ENCODE peak calls at places on chromosomes 16 and 17, in six cellular contexts. J, O, L, Q, F and Z are unnamed samples.

GRCh38 chr17:17728550-17729251 is 47.4 kb downstream of the RAI1 start:
- DNase-seq in J (no peak), O (no peak), L (peak; percentile 82), Q (no peak), F (no peak), Z (no peak)

GRCh38 chr17:34300652-34301390 is 15.3 kb downstream of the CCL11 start:
- DNase-seq in J (no peak), O (peak; percentile 20), L (no peak), Q (no peak), F (no peak), Z (no peak)

GRCh38 chr17:9148908-9149536 is 127.7 kb downstream of the NTN1 start:
- DNase-seq in J (no peak), O (no peak), L (no peak), Q (no peak), F (no peak), Z (no peak)

GRCh38 chr17:19877546-19877945 is 9.8 kb upstream of the ULK2 start:
- DNase-seq in J (no peak), O (no peak), L (no peak), Q (no peak), F (no peak), Z (no peak)

GRCh38 chr17:33686171-33686570 is 393.1 kb upstream of the ASIC2 start:
- DNase-seq in J (no peak), O (no peak), L (no peak), Q (no peak), F (peak; percentile 9), Z (no peak)

GRCh38 chr17:6421700-6422604 is 13.0 kb downstream of the AIPL1 start:
- DNase-seq in J (peak; percentile 62), O (peak; percentile 63), L (peak; percentile 83), Q (peak; percentile 75), F (peak; percentile 73), Z (peak; percentile 50)

GRCh38 chr17:80849119-80849518 is 142.5 kb upstream of the CHMP6 start:
- DNase-seq in J (no peak), O (no peak), L (peak; percentile 2), Q (no peak), F (no peak), Z (no peak)

GRCh38 chr16:84091460-84091859 is 25.3 kb downstream of the MBTPS1 start:
- DNase-seq in J (no peak), O (no peak), L (no peak), Q (no peak), F (peak; percentile 32), Z (no peak)

GRCh38 chr16:53766304-53767016 is 62.5 kb downstream of the FTO start:
- DNase-seq in J (no peak), O (peak; percentile 68), L (peak; percentile 79), Q (no peak), F (no peak), Z (no peak)
- H3K27ac ChIP-seq in J (no peak overlapping the region), O (peak overlapping the region; percentile 50), L (no peak overlapping the region), Q (no peak overlapping the region), F (no peak overlapping the region), Z (no peak overlapping the region)

GRCh38 chr17:2259769-2260536 is 43.6 kb downstream of the SMG6 start:
- DNase-seq in J (peak; percentile 68), O (no peak), L (no peak), Q (no peak), F (no peak), Z (no peak)
- H3K4me3 ChIP-seq in J (no peak overlapping the region), O (no peak overlapping the region), L (no peak overlapping the region), Q (no peak overlapping the region), F (no peak overlapping the region), Z (no peak overlapping the region)

GRCh38 chr16:2475413-2476344 is 752 bp downstream of the TBC1D24 start:
- DNase-seq in J (peak; percentile 37), O (no peak), L (no peak), Q (no peak), F (peak; percentile 62), Z (no peak)
- H3K27ac ChIP-seq in J (no peak overlapping the region), O (no peak overlapping the region), L (no peak overlapping the region), Q (peak overlapping the region; percentile 37), F (no peak overlapping the region), Z (peak overlapping the region; percentile 34)

DNA sequence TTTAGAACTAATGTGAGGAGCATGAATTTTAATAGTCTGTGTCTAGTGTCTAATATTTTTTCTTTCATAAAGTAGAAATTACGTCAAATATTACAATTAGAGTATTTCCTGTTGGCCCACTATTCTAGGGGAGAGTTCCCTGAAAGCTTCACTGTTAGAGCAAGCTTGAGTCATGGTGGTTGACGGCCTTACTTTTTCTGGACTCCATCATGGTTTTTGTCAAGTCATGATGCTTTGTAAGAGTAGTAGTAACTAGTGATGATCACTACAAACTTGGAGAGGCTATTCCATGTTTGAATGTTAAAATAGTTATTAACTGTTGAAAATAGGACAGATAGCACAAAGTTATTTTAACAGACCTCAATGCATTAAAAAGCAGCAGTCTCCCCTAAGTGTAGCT is 1.7 kb downstream of the PSMD11 start:
- DNase-seq in J (no peak), O (peak; percentile 28), L (no peak), Q (no peak), F (peak; percentile 11), Z (no peak)
- H3K4me3 ChIP-seq in J (no peak overlapping the region), O (peak overlapping the region; percentile 75), L (no peak overlapping the region), Q (peak overlapping the region; percentile 87), F (peak overlapping the region; percentile 99), Z (peak overlapping the region; percentile 99)

DNA sequence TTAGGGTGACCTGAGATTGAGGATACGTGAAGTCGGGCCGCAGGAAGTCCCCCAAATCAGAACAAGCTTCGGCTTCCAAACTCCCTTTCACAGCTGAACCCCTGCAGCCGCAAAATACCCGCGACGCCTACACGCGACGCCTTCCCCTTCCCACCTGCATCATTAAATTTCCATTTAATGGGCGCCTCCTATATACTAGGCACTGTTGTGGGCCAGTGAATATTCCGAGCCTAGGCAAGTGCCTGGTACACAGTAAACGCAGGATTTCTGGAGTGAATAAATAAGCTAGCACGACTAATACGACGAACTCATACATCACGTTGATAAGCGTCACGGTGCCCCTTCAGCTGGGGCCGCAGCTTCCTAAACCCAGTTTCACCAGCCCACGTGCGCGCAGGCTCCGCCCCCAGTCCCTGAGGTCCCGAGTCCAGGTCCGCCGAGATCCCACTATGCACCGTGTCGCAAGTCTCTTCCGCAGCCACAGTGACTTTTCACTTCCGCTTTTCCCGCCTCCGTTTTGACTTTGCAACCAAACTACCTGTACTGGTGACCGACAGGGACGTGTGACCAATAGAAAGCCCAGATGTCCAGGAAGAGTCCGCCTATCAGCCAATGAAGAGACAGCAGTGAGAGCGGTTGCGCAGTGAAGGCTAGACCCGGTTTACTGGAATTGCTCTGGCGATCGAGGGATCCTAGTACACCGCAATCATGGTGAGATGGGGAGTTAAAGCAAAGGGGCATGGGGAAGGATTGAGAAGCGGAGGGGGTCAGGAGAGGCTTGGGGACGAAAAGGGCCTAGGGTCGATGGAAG is at the start of gene PSMB3:
- DNase-seq in J (peak; percentile 99), O (peak; percentile 99), L (peak; percentile 99), Q (peak; percentile 94), F (peak; percentile 100), Z (peak; percentile 96)
- H3K27ac ChIP-seq in J (peak within 1 kb of the TSS; percentile 85), O (peak within 1 kb of the TSS; percentile 77), L (peak within 1 kb of the TSS; percentile 90), Q (peak within 1 kb of the TSS; percentile 99), F (peak within 1 kb of the TSS; percentile 76), Z (peak within 1 kb of the TSS; percentile 84)

GRCh38 chr16:85755929-85756768 is 5.3 kb upstream of the C16orf74 start:
- DNase-seq in J (peak; percentile 65), O (no peak), L (no peak), Q (no peak), F (peak; percentile 83), Z (no peak)

GRCh38 chr16:85753559-85753958 is 2.7 kb upstream of the C16orf74 start:
- DNase-seq in J (no peak), O (no peak), L (no peak), Q (no peak), F (no peak), Z (no peak)

GRCh38 chr16:85753976-85754375 is 3.1 kb upstream of the C16orf74 start:
- DNase-seq in J (peak; percentile 39), O (no peak), L (no peak), Q (no peak), F (peak; percentile 43), Z (no peak)

GRCh38 chr16:85752511-85753420 is 1.9 kb upstream of the C16orf74 start:
- DNase-seq in J (peak; percentile 47), O (peak; percentile 43), L (no peak), Q (peak; percentile 27), F (peak; percentile 66), Z (no peak)

GRCh38 chr16:85754403-85754802 is 3.5 kb upstream of the C16orf74 start:
- DNase-seq in J (peak; percentile 64), O (no peak), L (no peak), Q (no peak), F (peak; percentile 78), Z (no peak)
- H3K4me3 ChIP-seq in J (no peak overlapping the region), O (no peak overlapping the region), L (no peak overlapping the region), Q (no peak overlapping the region), F (peak overlapping the region; percentile 47), Z (no peak overlapping the region)

DNA sequence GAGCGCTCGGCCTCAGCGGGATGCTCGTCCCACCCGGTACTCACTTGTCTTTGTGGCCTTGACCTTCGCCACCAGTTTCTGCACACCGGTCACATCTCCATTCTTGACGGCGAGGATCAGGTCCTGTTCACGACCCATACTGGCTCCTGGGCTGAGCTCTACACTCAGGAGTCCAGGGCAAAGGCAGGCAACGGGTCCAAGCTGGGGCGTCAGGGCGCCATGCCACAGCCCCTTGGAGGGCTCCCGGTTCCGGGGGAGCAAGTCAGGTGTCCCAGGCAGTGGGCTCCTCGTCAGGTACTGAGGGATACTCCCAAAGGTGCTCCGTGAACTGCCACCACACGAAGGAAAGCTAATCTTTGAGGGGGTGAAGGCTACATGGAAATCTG is 1.7 kb downstream of the CASKIN2 start:
- DNase-seq in J (no peak), O (no peak), L (no peak), Q (peak; percentile 15), F (no peak), Z (no peak)
- H3K27ac ChIP-seq in J (no peak overlapping the region), O (no peak overlapping the region), L (no peak overlapping the region), Q (peak overlapping the region; percentile 96), F (no peak overlapping the region), Z (peak overlapping the region; percentile 96)